ENCODE peak calls at places on chromosomes 4 and X, in four cellular contexts. One of them, this sample, is unnamed. For H3K27me3 and H3K4me1, the result is how much of the 10 kb centered on the place peaks cover.

GRCh38 chr4:76984127-76984526 is 34.6 kb downstream of the SEPTIN11 start:
- DNase-seq in testis: no peak
- DNase-seq in colonic mucosa: no peak
- DNase-seq in stomach: no peak
- DNase-seq in this sample: no peak

GRCh38 chr4:122873752-122874151 is 47.1 kb downstream of the FGF2 start:
- DNase-seq in testis: no peak
- DNase-seq in colonic mucosa: no peak
- DNase-seq in stomach: no peak
- DNase-seq in this sample: no peak

GRCh38 chr4:184574861-184575260 is 74.4 kb downstream of the CASP3 start:
- DNase-seq in testis: no peak
- DNase-seq in colonic mucosa: no peak
- DNase-seq in stomach: no peak
- DNase-seq in this sample: no peak

GRCh38 chr4:173040200-173040599 is 128.4 kb upstream of the GALNT7 start:
- DNase-seq in testis: peak
- DNase-seq in colonic mucosa: peak
- DNase-seq in stomach: no peak
- DNase-seq in this sample: no peak

GRCh38 chr4:151202851-151203455 is 74.0 kb upstream of the PRSS48 start:
- DNase-seq in testis: no peak
- DNase-seq in colonic mucosa: no peak
- DNase-seq in stomach: no peak
- DNase-seq in this sample: no peak

GRCh38 chr4:36439556-36439955 is 158.1 kb downstream of the DTHD1 start:
- DNase-seq in testis: no peak
- DNase-seq in colonic mucosa: no peak
- DNase-seq in stomach: no peak
- DNase-seq in this sample: no peak

GRCh38 chr4:158496030-158496741 is 25.5 kb upstream of the RXFP1 start:
- DNase-seq in testis: peak
- DNase-seq in colonic mucosa: peak
- DNase-seq in stomach: peak
- DNase-seq in this sample: no peak

GRCh38 chr4:80007745-80008149 is 65.3 kb downstream of the ANTXR2 start:
- DNase-seq in testis: no peak
- DNase-seq in colonic mucosa: no peak
- DNase-seq in stomach: no peak
- DNase-seq in this sample: no peak

DNA sequence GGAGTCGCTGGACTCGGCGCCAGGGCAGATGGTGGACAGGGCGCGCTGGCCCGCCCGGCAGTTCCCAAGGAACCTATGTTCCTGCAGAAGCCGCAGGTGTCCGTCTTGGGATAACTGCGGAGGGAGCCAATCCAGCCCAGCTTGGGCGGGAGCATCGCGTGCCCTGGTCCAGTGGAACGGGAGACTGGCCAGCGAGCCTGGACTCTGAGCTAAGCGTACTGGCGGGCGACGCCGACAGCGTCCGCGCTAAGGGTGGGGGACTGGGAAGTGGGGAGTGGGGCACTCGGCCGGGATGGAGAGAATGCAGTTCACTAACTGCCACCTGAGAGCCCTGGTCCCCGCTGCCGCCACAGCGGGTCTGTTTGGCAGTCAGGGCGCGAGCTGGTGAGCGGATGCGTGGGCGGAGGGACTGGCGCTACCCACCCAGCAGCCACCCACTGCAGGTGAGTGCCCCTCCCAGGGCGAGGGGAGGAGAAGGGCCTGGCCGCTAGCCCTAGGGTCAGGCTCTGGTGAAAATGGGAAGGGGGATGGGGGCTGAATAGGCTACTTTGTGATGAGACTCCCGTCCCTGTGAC is 1.3 kb upstream of the MAMLD1 start:
- DNase-seq in testis: peak
- DNase-seq in colonic mucosa: no peak
- DNase-seq in stomach: no peak
- DNase-seq in this sample: no peak
- H3K27me3 ChIP-seq in testis: under half
- H3K27me3 ChIP-seq in colonic mucosa: under half
- H3K27me3 ChIP-seq in stomach: under half
- H3K27me3 ChIP-seq in this sample: under half

GRCh38 chr4:153243464-153243863 is 39.2 kb downstream of the TRIM2 start:
- DNase-seq in testis: no peak
- DNase-seq in colonic mucosa: no peak
- DNase-seq in stomach: no peak
- DNase-seq in this sample: no peak
- H3K27ac ChIP-seq in testis: no peak
- H3K27ac ChIP-seq in colonic mucosa: peak
- H3K27ac ChIP-seq in stomach: peak
- H3K27ac ChIP-seq in this sample: no peak

DNA sequence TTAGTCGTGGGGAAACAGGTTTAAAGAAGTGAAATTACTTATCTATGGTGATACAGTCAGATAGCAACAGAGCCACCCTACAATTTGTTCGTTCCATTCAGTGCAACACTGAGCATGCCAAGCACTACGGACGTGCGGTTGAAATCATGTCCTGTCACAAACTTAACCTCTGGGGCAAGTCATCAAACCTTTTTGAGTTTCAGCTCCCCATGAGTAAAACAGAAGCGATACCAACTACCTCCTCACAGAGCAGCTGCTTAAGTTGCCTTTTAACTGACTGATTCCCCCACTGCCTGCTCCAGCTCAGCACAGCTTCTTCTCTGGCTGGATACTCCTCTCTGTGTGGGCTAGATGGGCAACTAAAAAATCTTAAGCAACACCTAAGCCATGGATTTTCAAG is 36.0 kb downstream of the LHFPL1 start:
- DNase-seq in testis: no peak
- DNase-seq in colonic mucosa: no peak
- DNase-seq in stomach: no peak
- DNase-seq in this sample: no peak
- H3K4me1 ChIP-seq in testis: under half
- H3K4me1 ChIP-seq in colonic mucosa: under half
- H3K4me1 ChIP-seq in stomach: under half
- H3K4me1 ChIP-seq in this sample: under half

GRCh38 chr4:6470502-6471302 is 1.7 kb downstream of the PPP2R2C start:
- DNase-seq in testis: peak
- DNase-seq in colonic mucosa: peak
- DNase-seq in stomach: peak
- DNase-seq in this sample: no peak
- H3K27me3 ChIP-seq in testis: under half
- H3K27me3 ChIP-seq in colonic mucosa: under half
- H3K27me3 ChIP-seq in stomach: under half
- H3K27me3 ChIP-seq in this sample: under half

GRCh38 chr4:19213388-19213787 is 1038.3 kb upstream of the SLIT2 start:
- DNase-seq in testis: no peak
- DNase-seq in colonic mucosa: no peak
- DNase-seq in stomach: no peak
- DNase-seq in this sample: no peak
- H3K27ac ChIP-seq in testis: no peak
- H3K27ac ChIP-seq in colonic mucosa: no peak
- H3K27ac ChIP-seq in stomach: no peak
- H3K27ac ChIP-seq in this sample: no peak